ENCODE peak calls at places on chromosomes 1 and 21, in five cellular contexts. I is pancreas, G is cardiac muscle cell, R is hepatocyte, H is AG04450. N is an unnamed sample.

GRCh38 chr1:241356519-241357365 is at the start of gene RGS7:
- DNase-seq in H (peak), G (peak), R (peak), I (peak), N (no peak)

GRCh38 chr21:34603002-34603709 is 11.8 kb downstream of the RCAN1 start:
- DNase-seq in I (peak), H (peak), G (peak), R (peak), N (no peak)

GRCh38 chr1:114959423-114959822 is 70.2 kb upstream of the TSHB start:
- DNase-seq in H (no peak), R (no peak), G (no peak), I (no peak), N (no peak)

GRCh38 chr21:18161841-18162240 is 82.8 kb upstream of the CHODL start:
- DNase-seq in R (no peak), G (no peak), I (no peak), H (no peak), N (no peak)

GRCh38 chr1:9429369-9429766 is 109.9 kb upstream of the SLC25A33 start:
- DNase-seq in G (no peak), I (no peak), H (no peak), R (no peak), N (no peak)

GRCh38 chr1:239943761-239944160 is 147.9 kb upstream of the FMN2 start:
- DNase-seq in H (no peak), R (no peak), G (no peak), I (no peak), N (no peak)

GRCh38 chr1:9881838-9882249 is 28.2 kb downstream of the CTNNBIP1 start:
- DNase-seq in R (no peak), G (no peak), I (no peak), H (no peak), N (no peak)

GRCh38 chr1:236421850-236422516 is 27.9 kb downstream of the EDARADD start:
- DNase-seq in R (no peak), H (no peak), I (no peak), G (no peak), N (no peak)

GRCh38 chr1:77424236-77424635 is 142.4 kb downstream of the AK5 start:
- DNase-seq in R (no peak), I (no peak), H (peak), G (no peak), N (no peak)

GRCh38 chr1:112706505-112707216 is at the start of gene RHOC:
- DNase-seq in H (no peak), G (peak), I (peak), R (peak), N (no peak)

GRCh38 chr1:64514197-64514765 is 44.4 kb downstream of the CACHD1 start:
- DNase-seq in G (peak), H (peak), R (peak), I (no peak), N (peak)

GRCh38 chr21:45555557-45556301 is 13.5 kb upstream of the SLC19A1 start:
- DNase-seq in G (peak), I (peak), H (peak), R (peak), N (no peak)

GRCh38 chr1:51305371-51305823 is 25.0 kb downstream of the TTC39A start:
- DNase-seq in H (no peak), G (no peak), R (peak), I (no peak), N (no peak)

GRCh38 chr1:204075116-204075636 is 2.3 kb downstream of the SOX13 start:
- DNase-seq in G (peak), R (peak), H (no peak), I (no peak), N (no peak)

GRCh38 chr21:36120304-36120902 is 14.5 kb upstream of the CBR3 start:
- DNase-seq in I (no peak), R (no peak), G (no peak), H (no peak), N (no peak)

GRCh38 chr1:67801903-67802302 is 31.4 kb downstream of the GNG12 start:
- DNase-seq in G (no peak), I (no peak), R (no peak), H (no peak), N (no peak)

GRCh38 chr21:30838536-30838935 is 9.0 kb upstream of the KRTAP7-1 start:
- DNase-seq in R (no peak), H (no peak), I (no peak), G (no peak), N (no peak)

GRCh38 chr21:30842990-30843389 is 13.4 kb upstream of the KRTAP7-1 start:
- DNase-seq in R (no peak), G (no peak), I (no peak), H (no peak), N (no peak)

GRCh38 chr21:30839304-30839703 is 9.7 kb upstream of the KRTAP7-1 start:
- DNase-seq in G (peak), H (no peak), R (peak), I (peak), N (no peak)
- TF ChIP-seq CTCF in G (no peak), H (no peak), R (peak), I (peak), N (no peak)

GRCh38 chr1:8420318-8420717 is 102.4 kb downstream of the SLC45A1 start:
- DNase-seq in I (no peak), G (no peak), H (no peak), R (no peak), N (no peak)
- H3K4me3 ChIP-seq in I (peak), G (no peak), H (peak), R (peak), N (peak)

DNA sequence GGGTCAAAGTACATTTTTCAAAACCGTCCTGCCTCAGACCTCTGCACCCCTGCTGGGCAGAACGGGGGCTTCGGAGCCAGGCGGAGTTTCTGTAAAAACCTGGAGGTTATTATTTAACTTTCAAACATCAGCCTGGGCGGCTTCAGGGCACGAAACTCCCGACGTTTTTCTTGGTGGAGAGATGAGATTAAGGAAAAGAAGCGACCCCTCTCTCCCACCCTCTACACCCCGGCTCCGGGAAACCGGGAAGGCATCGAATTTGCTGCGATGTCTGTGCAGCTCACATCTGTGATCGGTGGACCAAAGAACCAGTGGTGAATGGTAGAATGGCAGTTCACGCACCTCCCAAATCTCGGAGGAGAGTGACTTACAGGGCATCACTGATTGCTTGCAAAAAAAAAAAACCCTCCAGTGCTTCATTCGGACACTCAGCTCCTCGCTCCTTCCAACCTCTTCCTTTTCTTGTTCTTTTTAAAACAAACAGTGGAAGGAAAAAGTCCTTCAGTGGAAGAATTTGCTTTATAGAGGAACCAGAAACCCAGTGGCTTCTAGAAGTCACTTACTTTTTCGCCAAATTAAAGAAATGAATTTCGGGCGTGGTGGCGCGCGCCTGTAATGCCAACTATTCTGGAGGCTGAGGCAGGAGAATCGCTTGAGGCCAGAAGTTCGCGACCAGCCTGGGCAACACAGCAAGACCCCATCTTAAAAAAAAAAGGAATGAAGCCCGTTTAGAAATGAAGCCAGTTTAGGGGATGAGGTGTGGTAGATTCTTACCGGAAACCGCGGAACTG is 875 bp downstream of the PHACTR4 start:
- DNase-seq in G (peak), R (no peak), H (no peak), I (no peak), N (no peak)
- TF ChIP-seq CTCF in G (peak), R (peak), H (peak), I (no peak), N (no peak)

GRCh38 chr1:3547055-3548005 is 64.0 kb downstream of the MEGF6 start:
- DNase-seq in R (peak), H (no peak), G (no peak), I (no peak), N (no peak)
- H3K4me3 ChIP-seq in R (no peak), H (no peak), G (no peak), I (no peak), N (no peak)

GRCh38 chr1:41868241-41868953 is 50.3 kb downstream of the HIVEP3 start:
- DNase-seq in H (no peak), G (no peak), I (no peak), R (no peak), N (no peak)
- TF ChIP-seq CTCF in H (no peak), G (no peak), I (no peak), R (no peak), N (no peak)

GRCh38 chr1:41365772-41366427 is 4.7 kb downstream of the FOXO6 start:
- DNase-seq in G (peak), R (no peak), I (no peak), H (no peak), N (no peak)
- H3K4me3 ChIP-seq in G (peak), R (peak), I (peak), H (peak), N (no peak)

GRCh38 chr1:16498573-16499359 is 15.3 kb downstream of the RNU1-1 start:
- DNase-seq in I (peak), G (peak), H (peak), R (peak), N (no peak)
- TF ChIP-seq CTCF in I (no peak), G (no peak), H (no peak), R (no peak), N (no peak)

DNA sequence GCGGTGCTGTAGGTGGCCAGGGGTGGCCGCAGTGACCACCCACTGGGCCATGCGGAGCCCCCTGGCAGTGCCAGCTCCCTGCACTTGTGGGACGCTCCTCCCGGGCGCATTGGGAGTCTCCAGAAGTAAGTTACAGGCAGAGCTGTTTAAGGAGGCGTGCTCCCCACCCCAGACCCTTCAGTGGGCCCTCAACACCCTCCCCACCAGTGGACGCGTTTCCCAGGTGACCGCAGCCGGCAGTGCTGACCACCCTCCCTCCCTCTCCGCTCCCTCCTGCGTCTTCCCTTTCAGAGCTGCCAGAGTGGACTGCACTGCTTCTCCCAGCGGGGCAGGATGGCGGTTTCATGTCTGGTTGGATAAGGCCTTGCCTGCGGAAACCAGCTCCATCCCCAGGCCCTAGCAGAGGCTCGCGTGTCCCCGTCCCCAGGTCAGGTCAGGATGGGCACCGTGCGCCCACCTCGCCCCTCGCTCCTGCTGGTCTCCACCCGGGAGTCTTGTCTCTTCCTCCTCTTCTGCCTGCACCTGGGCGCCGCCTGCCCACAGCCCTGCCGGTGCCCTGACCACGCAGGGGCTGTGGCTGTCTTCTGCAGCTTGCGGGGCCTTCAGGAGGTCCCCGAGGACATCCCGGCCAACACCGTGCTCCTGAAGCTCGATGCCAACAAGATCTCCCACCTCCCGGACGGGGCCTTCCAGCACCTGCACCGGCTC is 1.1 kb downstream of the LRRC3 start:
- DNase-seq in R (no peak), G (no peak), H (no peak), I (no peak), N (no peak)
- H3K4me3 ChIP-seq in R (peak), G (peak), H (no peak), I (peak), N (no peak)

GRCh38 chr1:89381617-89382016 is 17.8 kb downstream of the GBP6 start:
- DNase-seq in G (no peak), I (no peak), R (no peak), H (no peak), N (no peak)
- TF ChIP-seq CTCF in G (no peak), I (no peak), R (no peak), H (no peak), N (no peak)

GRCh38 chr1:99725996-99726395 is 40.4 kb downstream of the FRRS1 start:
- DNase-seq in R (no peak), H (no peak), G (no peak), I (no peak), N (no peak)

GRCh38 chr1:99726818-99727217 is 39.6 kb downstream of the FRRS1 start:
- DNase-seq in H (no peak), G (no peak), I (no peak), R (no peak), N (no peak)

GRCh38 chr1:99726407-99726806 is 40.0 kb downstream of the FRRS1 start:
- DNase-seq in G (no peak), R (no peak), H (no peak), I (no peak), N (no peak)

GRCh38 chr1:99728494-99729235 is 37.8 kb downstream of the FRRS1 start:
- DNase-seq in I (no peak), G (peak), R (no peak), H (no peak), N (no peak)

DNA sequence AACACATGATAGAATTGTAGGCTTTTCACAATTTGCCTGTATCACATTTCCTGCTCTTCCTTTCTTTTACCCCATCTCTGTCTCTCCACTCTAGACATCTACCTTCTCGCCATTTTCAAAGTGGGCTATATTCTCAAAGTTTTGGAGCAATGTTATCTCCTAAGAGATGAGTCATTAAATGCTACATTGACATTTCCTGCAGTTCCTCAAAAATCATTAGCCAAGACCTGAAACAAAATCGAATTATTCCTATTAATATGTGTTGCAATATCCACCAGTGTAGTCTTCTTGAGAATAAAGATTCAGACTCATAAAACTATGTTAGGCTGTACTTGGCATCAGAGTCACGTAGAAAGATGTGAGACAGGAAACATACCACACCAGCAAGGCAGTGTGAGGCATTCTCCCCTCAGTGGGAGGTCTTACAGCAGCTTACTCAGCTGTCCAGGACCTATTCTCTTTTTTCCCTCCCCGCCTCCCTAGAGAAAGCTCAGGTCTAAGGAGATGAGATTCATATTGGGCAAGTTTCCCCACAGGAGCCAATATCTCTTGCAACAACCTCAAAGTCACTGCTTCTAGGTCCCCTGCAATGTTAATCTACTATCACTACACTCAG is 38.8 kb downstream of the FRRS1 start:
- DNase-seq in G (no peak), H (no peak), I (no peak), R (no peak), N (peak)
- H3K4me3 ChIP-seq in G (no peak), H (no peak), I (no peak), R (no peak), N (no peak)